ENCODE peak calls at places on chromosomes 3 and 15, in ten cellular contexts. O is fibroblast of villous mesenchyme; L is breast epithelium; T is NCI-H748 treated with DMSO at 0.1 percent for 48 hours; N is memory B cell; A is BE2C; W is EH; C is HFFc6; R is CD4-positive, alpha-beta T cell; J is endothelial cell. P is an unnamed sample.

GRCh38 chr3:141360888-141361598 is 7.3 kb upstream of the ZBTB38 start:
- DNase-seq in R (no peak), A (peak; percentile 17), J (no peak), L (no peak), O (peak; percentile 98), N (peak; percentile 27), C (peak; percentile 98), T (peak; percentile 47), W (peak; percentile 99), P (peak; percentile 60)

GRCh38 chr3:194322701-194323174 is 28.4 kb downstream of the CPN2 start:
- DNase-seq in C (peak; percentile 46), L (no peak), T (no peak), R (no peak), W (peak; percentile 71), O (peak; percentile 52), N (no peak), J (no peak), A (no peak), P (no peak)

GRCh38 chr15:70259640-70260066 is 161.9 kb upstream of the TLE3 start:
- DNase-seq in A (peak; percentile 55), J (peak; percentile 30), C (no peak), O (no peak), N (no peak), T (no peak), R (no peak), L (no peak), W (no peak), P (no peak)

GRCh38 chr15:80154336-80154735 is 1.5 kb downstream of the FAH start:
- DNase-seq in A (no peak), O (peak; percentile 73), N (no peak), J (no peak), C (no peak), R (no peak), W (peak; percentile 18), L (no peak), T (no peak), P (no peak)

GRCh38 chr3:159823763-159824162 is 164.9 kb upstream of the IL12A start:
- DNase-seq in L (no peak), W (no peak), T (no peak), R (no peak), J (no peak), O (no peak), C (no peak), N (no peak), A (no peak), P (no peak)

GRCh38 chr3:123602325-123602724 is 17.5 kb upstream of the HACD2 start:
- DNase-seq in W (peak; percentile 91), J (no peak), A (peak; percentile 16), C (peak; percentile 84), T (no peak), N (no peak), R (no peak), L (no peak), O (peak; percentile 79), P (peak; percentile 17)

GRCh38 chr3:117441851-117442250 is 732.3 kb downstream of the TUSC7 start:
- DNase-seq in O (no peak), L (no peak), A (no peak), T (no peak), J (no peak), N (no peak), W (no peak), C (no peak), R (no peak), P (no peak)

GRCh38 chr15:31504462-31504839 is 177.8 kb downstream of the KLF13 start:
- DNase-seq in T (no peak), A (no peak), N (no peak), L (no peak), W (no peak), R (no peak), C (no peak), J (no peak), O (no peak), P (no peak)

GRCh38 chr3:192772495-192772894 is 45.2 kb upstream of the FGF12 start:
- DNase-seq in N (no peak), L (peak; percentile 61), T (peak; percentile 3), A (no peak), J (peak; percentile 54), C (peak; percentile 23), R (no peak), O (peak; percentile 6), W (peak; percentile 48), P (peak; percentile 82)

GRCh38 chr3:29919551-29919950 is 638.7 kb downstream of the RBMS3 start:
- DNase-seq in C (no peak), N (no peak), T (no peak), J (no peak), R (no peak), O (no peak), L (no peak), A (no peak), W (peak; percentile 27), P (no peak)

GRCh38 chr3:10437995-10438901 is 67.1 kb downstream of the ATP2B2 start:
- DNase-seq in J (no peak), N (no peak), O (peak; percentile 7), T (no peak), A (no peak), L (no peak), C (peak; percentile 94), W (peak; percentile 97), R (no peak), P (no peak)

GRCh38 chr3:84318273-84318809 is 640.4 kb upstream of the CADM2 start:
- DNase-seq in W (no peak), O (no peak), L (no peak), A (no peak), C (no peak), J (no peak), T (no peak), R (no peak), N (no peak), P (no peak)

GRCh38 chr3:168828943-168829342 is 733.2 kb upstream of the GOLIM4 start:
- DNase-seq in W (no peak), O (no peak), C (no peak), R (no peak), L (no peak), J (no peak), A (no peak), N (no peak), T (no peak), P (no peak)

GRCh38 chr3:58824285-58824684 is 157.7 kb upstream of the FAM3D start:
- DNase-seq in L (no peak), T (peak; percentile 41), J (peak; percentile 71), N (no peak), W (peak; percentile 71), O (peak; percentile 62), C (peak; percentile 71), R (no peak), A (peak; percentile 71), P (peak; percentile 58)

GRCh38 chr3:24470277-24470676 is 24.4 kb downstream of the THRB start:
- DNase-seq in T (no peak), J (no peak), N (no peak), A (no peak), W (no peak), R (no peak), C (no peak), O (no peak), L (no peak), P (no peak)

GRCh38 chr3:55006277-55006676 is 78.4 kb upstream of the LRTM1 start:
- DNase-seq in N (no peak), A (no peak), C (no peak), R (no peak), O (peak; percentile 83), W (peak; percentile 67), T (no peak), J (no peak), L (no peak), P (no peak)

GRCh38 chr3:53191836-53192480 is 30.9 kb downstream of the PRKCD start:
- DNase-seq in J (no peak), W (no peak), A (no peak), T (no peak), N (no peak), O (no peak), C (no peak), L (no peak), R (no peak), P (no peak)

GRCh38 chr3:194910414-194910979 is 224.8 kb downstream of the FAM43A start:
- DNase-seq in N (no peak), L (no peak), W (no peak), C (no peak), O (no peak), T (no peak), R (no peak), A (no peak), J (no peak), P (no peak)

GRCh38 chr3:158308533-158308932 is 198.6 kb downstream of the RSRC1 start:
- DNase-seq in T (no peak), R (no peak), L (no peak), O (no peak), C (no peak), J (no peak), W (no peak), A (no peak), N (no peak), P (no peak)

GRCh38 chr15:52678468-52679231 is 538 bp downstream of the ATOSA start:
- DNase-seq in O (peak; percentile 60), L (peak; percentile 68), C (peak; percentile 60), A (peak; percentile 62), T (peak; percentile 39), R (peak; percentile 53), J (peak; percentile 68), W (peak; percentile 68), N (peak; percentile 38), P (peak; percentile 44)

GRCh38 chr3:169668957-169669681 is 5.6 kb upstream of the MECOM start:
- DNase-seq in T (peak; percentile 34), N (no peak), A (peak; percentile 80), L (no peak), J (peak; percentile 88), C (peak; percentile 14), R (no peak), W (peak; percentile 47), O (peak; percentile 39), P (peak; percentile 90)

GRCh38 chr3:127063916-127064315 is 81.0 kb downstream of the PLXNA1 start:
- DNase-seq in L (no peak), J (no peak), N (no peak), O (no peak), R (no peak), C (no peak), T (no peak), W (no peak), A (no peak), P (no peak)

GRCh38 chr3:38643592-38643991 is 5.9 kb downstream of the SCN5A start:
- DNase-seq in J (no peak), T (no peak), W (no peak), O (no peak), L (no peak), N (no peak), R (no peak), A (no peak), C (no peak), P (no peak)

GRCh38 chr3:36305929-36306520 is 74.3 kb upstream of the STAC start:
- DNase-seq in J (no peak), R (no peak), O (no peak), L (no peak), N (no peak), W (peak; percentile 16), A (no peak), T (no peak), C (no peak), P (no peak)

GRCh38 chr3:4898454-4899313 is 80.6 kb upstream of the BHLHE40 start:
- DNase-seq in C (peak; percentile 24), L (no peak), T (no peak), O (peak; percentile 72), R (no peak), J (no peak), N (no peak), W (peak; percentile 33), A (no peak), P (no peak)

GRCh38 chr15:40960926-40961325 is 7.7 kb downstream of the CHAC1 start:
- DNase-seq in A (no peak), L (no peak), C (no peak), T (no peak), W (no peak), R (no peak), O (no peak), J (no peak), N (no peak), P (no peak)

GRCh38 chr3:30294241-30294667 is 312.1 kb upstream of the TGFBR2 start:
- DNase-seq in O (no peak), R (no peak), J (no peak), L (no peak), W (peak; percentile 49), N (no peak), C (no peak), T (no peak), A (no peak), P (no peak)

GRCh38 chr3:34568766-34569165 is 770.3 kb downstream of the PDCD6IP start:
- DNase-seq in O (no peak), T (no peak), W (no peak), N (no peak), L (no peak), J (no peak), R (no peak), A (no peak), C (no peak), P (no peak)

P was measured in COR-L47.